ENCODE peak calls at places on chromosomes 13 and 19, in ten cellular contexts. R is tibial artery; W is ovary; S is Peyer's patch; Q is mammary epithelial cell; B is thoracic aorta; C is HCT116; T is fibroblast of lung; J is RWPE2; A is naive thymus-derived CD4-positive, alpha-beta T cell. V is an unnamed sample.

GRCh38 chr19:51407631-51408131 is 9.8 kb downstream of the SIGLEC10 start:
- DNase-seq in R (no peak), W (no peak), S (no peak), Q (peak; percentile 20), B (no peak), C (peak; percentile 46), T (no peak), J (no peak), A (no peak), V (peak; percentile 59)

GRCh38 chr13:96053003-96053703 is at the start of gene UGGT2:
- DNase-seq in R (peak; percentile 92), W (peak; percentile 93), S (peak; percentile 94), Q (peak; percentile 90), B (peak; percentile 77), C (peak; percentile 91), T (peak; percentile 93), J (peak; percentile 93), A (no peak), V (peak; percentile 88)

GRCh38 chr19:3250675-3251074 is 26.2 kb downstream of the CELF5 start:
- DNase-seq in R (no peak), W (no peak), S (no peak), Q (no peak), B (no peak), C (peak; percentile 42), T (no peak), J (no peak), A (no peak), V (peak; percentile 20)

GRCh38 chr19:56321254-56321980 is 6.8 kb upstream of the ZSCAN5A start:
- DNase-seq in R (no peak), W (no peak), S (no peak), Q (no peak), B (no peak), C (no peak), T (no peak), J (no peak), A (no peak), V (no peak)

GRCh38 chr13:59755647-59756290 is 408.0 kb downstream of the DIAPH3 start:
- DNase-seq in R (no peak), W (no peak), S (no peak), Q (peak; percentile 72), B (no peak), C (no peak), T (no peak), J (no peak), A (no peak), V (no peak)

GRCh38 chr19:13598098-13598497 is 91.8 kb upstream of the CACNA1A start:
- DNase-seq in R (no peak), W (no peak), S (no peak), Q (no peak), B (no peak), C (no peak), T (no peak), J (no peak), A (no peak), V (no peak)

GRCh38 chr13:75550159-75550567 is 572 bp downstream of the UCHL3 start:
- DNase-seq in R (no peak), W (no peak), S (no peak), Q (peak; percentile 85), B (peak; percentile 18), C (peak; percentile 56), T (peak; percentile 90), J (no peak), A (no peak), V (peak; percentile 56)

GRCh38 chr19:782195-783043 is 14.8 kb upstream of the PTBP1 start:
- DNase-seq in R (no peak), W (no peak), S (no peak), Q (no peak), B (no peak), C (no peak), T (peak; percentile 75), J (no peak), A (no peak), V (peak; percentile 66)

GRCh38 chr19:33661336-33661735 is 39.6 kb downstream of the CHST8 start:
- DNase-seq in R (no peak), W (no peak), S (no peak), Q (no peak), B (no peak), C (no peak), T (no peak), J (no peak), A (no peak), V (no peak)

GRCh38 chr13:36421447-36421846 is 10.8 kb upstream of the CCNA1 start:
- DNase-seq in R (no peak), W (no peak), S (no peak), Q (peak; percentile 67), B (no peak), C (no peak), T (peak; percentile 60), J (no peak), A (no peak), V (no peak)

GRCh38 chr13:86601351-86601750 is 802.1 kb upstream of the SLITRK6 start:
- DNase-seq in R (no peak), W (no peak), S (no peak), Q (no peak), B (no peak), C (no peak), T (peak; percentile 49), J (no peak), A (no peak), V (no peak)
- H3K4me3 ChIP-seq in R (no peak overlapping the region), W (no peak overlapping the region), S (no peak overlapping the region), Q (no peak overlapping the region), B (no peak overlapping the region), C (no peak overlapping the region), T (no peak overlapping the region), J (no peak overlapping the region), A (no peak overlapping the region), V (no peak overlapping the region)

DNA sequence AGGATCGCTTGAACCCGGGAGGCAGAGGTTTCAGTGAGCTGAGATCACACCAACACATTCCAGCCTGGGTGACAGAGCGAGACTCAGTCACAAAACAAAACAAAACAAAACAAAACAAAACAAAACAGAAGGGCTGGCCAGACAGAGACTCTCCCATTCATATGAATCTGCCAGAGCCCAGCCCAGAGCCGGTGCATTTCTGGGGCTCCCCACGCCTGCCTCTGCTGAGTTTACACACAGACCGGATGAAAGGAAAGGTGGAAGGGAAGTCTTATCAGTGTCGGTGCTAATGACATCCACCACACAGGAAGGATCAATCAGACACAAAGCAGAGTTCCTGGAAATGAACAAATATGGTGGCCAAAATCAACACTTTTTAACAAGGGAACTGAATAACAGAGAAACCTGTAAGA is 6.8 kb downstream of the TRAPPC6A start:
- DNase-seq in R (no peak), W (no peak), S (no peak), Q (no peak), B (no peak), C (no peak), T (no peak), J (no peak), A (peak; percentile 37), V (peak; percentile 37)
- H3K36me3 ChIP-seq in R (no peaks in the 10 kb centered on the region), W (no peaks in the 10 kb centered on the region), S (no peaks in the 10 kb centered on the region), Q (no peaks in the 10 kb centered on the region), B (no peaks in the 10 kb centered on the region), C (no peaks in the 10 kb centered on the region), T (no peaks in the 10 kb centered on the region), J (no peaks in the 10 kb centered on the region), A (peaks cover 6% of the 10 kb centered on the region), V (no peaks in the 10 kb centered on the region)

GRCh38 chr13:23273498-23273897 is 92.7 kb downstream of the SGCG start:
- DNase-seq in R (no peak), W (no peak), S (no peak), Q (no peak), B (no peak), C (no peak), T (no peak), J (no peak), A (no peak), V (no peak)

DNA sequence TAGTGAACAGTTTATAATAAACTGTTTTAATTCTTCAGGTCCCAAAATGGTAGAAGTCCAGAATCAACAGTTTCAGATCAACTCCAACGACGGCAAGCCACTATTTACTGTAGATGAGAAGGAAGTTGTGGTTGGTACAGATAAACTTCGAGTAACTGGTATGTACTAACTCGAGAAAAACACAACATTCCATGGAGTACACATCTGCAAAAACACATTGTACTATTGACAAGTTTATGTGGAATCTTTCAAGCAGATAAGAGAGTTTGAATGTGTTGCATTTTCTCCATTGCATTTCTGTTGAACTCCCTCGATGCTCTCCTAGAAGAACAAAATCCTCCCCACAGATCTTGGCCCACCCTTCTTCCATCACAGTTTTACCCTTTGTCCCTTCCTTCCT is 98.5 kb downstream of the SGCG start:
- DNase-seq in R (no peak), W (no peak), S (no peak), Q (no peak), B (no peak), C (no peak), T (no peak), J (no peak), A (no peak), V (no peak)
- H3K4me1 ChIP-seq in R (no peaks in the 10 kb centered on the region), W (no peaks in the 10 kb centered on the region), S (no peaks in the 10 kb centered on the region), Q (no peaks in the 10 kb centered on the region), B (no peaks in the 10 kb centered on the region), C (no peaks in the 10 kb centered on the region), T (no peaks in the 10 kb centered on the region), J (no peaks in the 10 kb centered on the region), A (no peaks in the 10 kb centered on the region), V (no peaks in the 10 kb centered on the region)

DNA sequence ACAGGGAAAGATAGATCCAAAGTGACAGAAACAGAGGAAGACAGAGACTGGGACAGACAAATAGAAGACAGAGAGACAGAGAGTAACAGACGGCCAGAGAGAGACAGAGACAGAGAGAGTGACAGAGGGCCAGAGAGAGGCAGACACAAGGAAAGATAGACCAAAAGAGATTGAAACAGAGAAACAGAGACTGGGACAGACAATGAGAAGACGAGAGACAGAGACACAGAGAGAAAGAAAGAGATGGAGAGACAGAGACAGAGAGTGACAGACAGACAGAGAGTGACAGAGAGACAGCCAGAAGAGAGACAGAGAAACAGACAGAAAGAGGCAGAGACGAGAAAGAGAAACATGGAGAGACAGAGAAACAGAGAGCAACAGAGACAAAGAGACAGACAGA is 127.3 kb downstream of the UQCRFS1 start:
- DNase-seq in R (no peak), W (no peak), S (no peak), Q (no peak), B (no peak), C (no peak), T (no peak), J (no peak), A (no peak), V (no peak)
- H3K4me3 ChIP-seq in R (no peak overlapping the region), W (no peak overlapping the region), S (no peak overlapping the region), Q (no peak overlapping the region), B (no peak overlapping the region), C (no peak overlapping the region), T (no peak overlapping the region), J (no peak overlapping the region), A (no peak overlapping the region), V (no peak overlapping the region)

DNA sequence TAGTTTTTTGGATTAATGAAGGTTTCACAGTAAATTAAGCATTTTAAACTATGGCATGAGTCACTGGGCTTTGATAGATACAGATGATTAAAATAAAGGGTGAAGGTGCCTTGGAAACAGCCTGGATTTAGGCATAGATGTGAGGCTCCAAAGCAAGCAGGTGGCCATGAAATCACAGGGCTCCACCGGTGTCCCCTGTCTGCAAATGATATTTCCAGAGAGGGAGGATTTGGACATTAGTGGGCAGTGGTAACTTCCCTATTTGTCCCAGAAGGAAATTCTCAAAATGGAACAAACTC is 127.2 kb downstream of the COL4A1 start:
- DNase-seq in R (no peak), W (no peak), S (no peak), Q (no peak), B (no peak), C (no peak), T (no peak), J (no peak), A (no peak), V (no peak)
- H3K36me3 ChIP-seq in R (peaks cover 90% of the 10 kb centered on the region), W (no peaks in the 10 kb centered on the region), S (no peaks in the 10 kb centered on the region), Q (peaks cover 27% of the 10 kb centered on the region), B (peaks cover 96% of the 10 kb centered on the region), C (no peaks in the 10 kb centered on the region), T (peaks cover 7% of the 10 kb centered on the region), J (peaks cover 82% of the 10 kb centered on the region), A (no peaks in the 10 kb centered on the region), V (no peaks in the 10 kb centered on the region)

V was measured in small intestine.